ENCODE peak calls at places on chromosomes 13 and 19, in six cellular contexts. G is NCI-H345; V is stimulated activated CD4-positive, alpha-beta T cell treated with anti-CD3 and anti-CD28 coated beads, TNF-alpha, amount 100 ng/mL, for 48 hours; Q is CD8-positive, alpha-beta memory T cell; H is left cardiac atrium; S is hypothalamus. Y is an unnamed sample.
A peak's percentile ranks its signal among the peaks of the same experiment; 100 is the strongest.

GRCh38 chr13:50936681-50937080 is 27.1 kb downstream of the RNASEH2B start:
- DNase-seq in H (no peak), G (no peak), Q (no peak), V (no peak), S (no peak), Y (no peak)

GRCh38 chr19:2173841-2174577 is 10.3 kb downstream of the DOT1L start:
- DNase-seq in Q (no peak), H (no peak), S (no peak), V (no peak), G (no peak), Y (no peak)

GRCh38 chr13:109787135-109787954 is 962 bp upstream of the IRS2 start:
- DNase-seq in S (no peak), H (peak; percentile 58), V (peak; percentile 22), Q (peak; percentile 57), G (peak; percentile 68), Y (peak; percentile 18)

GRCh38 chr13:102589291-102589822 is 7.4 kb upstream of the TPP2 start:
- DNase-seq in S (no peak), Q (no peak), V (no peak), H (no peak), G (no peak), Y (no peak)

GRCh38 chr19:41993612-41994483 is at the start of gene ATP1A3:
- DNase-seq in V (peak; percentile 54), G (peak; percentile 49), Q (peak; percentile 63), H (peak; percentile 66), S (no peak), Y (peak; percentile 41)

GRCh38 chr19:13920940-13921744 is 15.1 kb downstream of the CC2D1A start:
- DNase-seq in H (no peak), Q (no peak), V (no peak), G (peak; percentile 9), S (no peak), Y (no peak)

GRCh38 chr13:98585398-98585754 is 8.5 kb upstream of the STK24 start:
- DNase-seq in V (no peak), G (no peak), S (no peak), Q (no peak), H (no peak), Y (no peak)

GRCh38 chr19:3981736-3982681 is 3.3 kb downstream of the EEF2 start:
- DNase-seq in V (no peak), Q (no peak), G (no peak), S (no peak), H (no peak), Y (no peak)

GRCh38 chr13:104678161-104678560 is 1611.9 kb upstream of the SLC10A2 start:
- DNase-seq in H (no peak), S (no peak), V (no peak), G (no peak), Q (no peak), Y (no peak)

GRCh38 chr19:3098515-3099346 is 4.6 kb downstream of the GNA11 start:
- DNase-seq in H (peak; percentile 87), S (no peak), V (no peak), Q (peak; percentile 43), G (no peak), Y (no peak)

GRCh38 chr19:11699931-11700794 is 38.6 kb downstream of the ZNF823 start:
- DNase-seq in H (no peak), Q (peak; percentile 6), S (no peak), G (peak; percentile 12), V (no peak), Y (no peak)

GRCh38 chr19:9939301-9939913 is 3.1 kb upstream of the OLFM2 start:
- DNase-seq in S (no peak), V (no peak), H (no peak), G (no peak), Q (no peak), Y (no peak)

GRCh38 chr13:44930280-44930679 is 59.0 kb downstream of the NUFIP1 start:
- DNase-seq in Q (no peak), S (no peak), V (no peak), H (no peak), G (no peak), Y (no peak)

GRCh38 chr19:8210660-8211101 is 1.5 kb downstream of the CERS4 start:
- DNase-seq in S (no peak), G (peak; percentile 39), V (no peak), Q (no peak), H (no peak), Y (no peak)

GRCh38 chr19:47994209-47994802 is at the start of gene ELSPBP1:
- DNase-seq in S (no peak), H (no peak), Q (no peak), V (no peak), G (no peak), Y (no peak)

GRCh38 chr13:44649118-44649455 is 73.0 kb upstream of the TSC22D1 start:
- DNase-seq in V (peak; percentile 27), H (no peak), S (no peak), G (no peak), Q (no peak), Y (no peak)

GRCh38 chr13:109782066-109782822 is 4.1 kb downstream of the IRS2 start:
- DNase-seq in S (no peak), G (no peak), V (no peak), Q (no peak), H (no peak), Y (no peak)

Y was measured in T-helper 9 cell.